ENCODE peak calls at places on chromosomes 4 and X, in seven cellular contexts. L is heart left ventricle; D is CD4-positive, CD25-positive, alpha-beta regulatory T cell; C is CD8-positive, alpha-beta memory T cell; W is DND-41; J is stomach; Z is left ventricle myocardium inferior. T is an unnamed sample. For H3K9me3, the result is how much of the 10 kb centered on the place peaks cover.

GRCh38 chrX:85017721-85018120 is 14.0 kb downstream of the APOOL start:
- DNase-seq in C (no peak), J (no peak), L (no peak), W (no peak), Z (no peak), D (no peak), T (no peak)

GRCh38 chr4:42150653-42151567 is 1.5 kb downstream of the BEND4 start:
- DNase-seq in Z (no peak), W (no peak), C (no peak), D (no peak), L (no peak), J (no peak), T (no peak)

GRCh38 chr4:39044364-39044946 is 12.2 kb upstream of the TMEM156 start:
- DNase-seq in W (peak), C (peak), L (peak), D (peak), Z (peak), J (peak), T (peak)

GRCh38 chr4:152965614-152966013 is 29.5 kb downstream of the FHDC1 start:
- DNase-seq in L (no peak), Z (no peak), C (no peak), D (no peak), W (no peak), J (no peak), T (no peak)

GRCh38 chr4:37639551-37640293 is 46.5 kb downstream of the RELL1 start:
- DNase-seq in J (no peak), C (no peak), D (no peak), Z (no peak), L (no peak), W (no peak), T (no peak)

GRCh38 chrX:17373337-17373736 is 1.7 kb upstream of the NHS start:
- DNase-seq in D (no peak), W (no peak), Z (peak), J (no peak), L (peak), C (no peak), T (no peak)

GRCh38 chr4:844752-845232 is 18.9 kb upstream of the CPLX1 start:
- DNase-seq in W (no peak), L (no peak), Z (no peak), C (no peak), D (no peak), J (no peak), T (no peak)

GRCh38 chr4:53640576-53641459 is 49.5 kb upstream of the LNX1 start:
- DNase-seq in W (no peak), Z (no peak), J (peak), L (no peak), C (no peak), D (no peak), T (no peak)

GRCh38 chr4:41142946-41143720 is 71.2 kb downstream of the APBB2 start:
- DNase-seq in Z (peak), C (no peak), W (no peak), J (peak), L (peak), D (no peak), T (no peak)

GRCh38 chr4:144894525-144894924 is 203.5 kb downstream of the ANAPC10 start:
- DNase-seq in W (peak), D (no peak), C (no peak), L (peak), Z (no peak), J (no peak), T (no peak)

GRCh38 chr4:4383085-4383484 is 3.8 kb upstream of the NSG1 start:
- DNase-seq in C (no peak), Z (peak), L (peak), D (no peak), W (no peak), J (no peak), T (no peak)

GRCh38 chrX:108309144-108309543 is 129.1 kb downstream of the COL4A6 start:
- DNase-seq in L (no peak), C (no peak), J (no peak), Z (no peak), W (no peak), D (no peak), T (no peak)

GRCh38 chr4:8840006-8840793 is 31.4 kb downstream of the HMX1 start:
- DNase-seq in J (no peak), L (no peak), W (no peak), C (no peak), D (no peak), Z (no peak), T (peak)

GRCh38 chrX:145041486-145041885 is 205.8 kb upstream of the SPANXN1 start:
- DNase-seq in L (no peak), D (no peak), W (no peak), J (no peak), C (no peak), Z (no peak), T (no peak)
- H3K9me3 ChIP-seq in L (under half), D (under half), W (under half), J (under half), C (under half), Z (under half), T (under half)

DNA sequence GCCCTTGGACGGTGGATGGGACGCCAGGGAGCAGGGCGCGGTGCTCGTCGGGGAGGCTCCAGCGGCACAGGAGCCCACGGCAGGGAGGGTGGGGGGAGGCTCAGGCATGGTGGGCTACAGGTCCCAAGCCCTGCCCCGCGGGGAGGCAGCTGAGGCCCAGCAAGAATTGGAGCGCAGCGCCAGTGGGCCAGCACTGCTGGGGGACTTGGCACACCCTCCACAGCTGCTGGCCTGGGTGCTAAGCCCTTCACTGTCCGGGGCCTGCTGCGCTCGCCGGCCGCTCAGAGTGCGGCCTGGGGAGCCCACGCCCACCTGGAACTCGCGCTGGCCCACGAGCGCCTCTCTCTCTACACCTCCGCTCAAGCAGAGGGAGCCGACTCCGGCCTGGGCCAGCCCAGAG is 8.6 kb downstream of the CD38 start:
- DNase-seq in L (no peak), C (no peak), J (no peak), D (no peak), W (no peak), Z (no peak), T (no peak)
- H3K9me3 ChIP-seq in L (under half), C (under half), J (under half), D (under half), W (under half), Z (under half), T (under half)

GRCh38 chrX:82658492-82658891 is 849.6 kb upstream of the POU3F4 start:
- DNase-seq in L (no peak), Z (no peak), D (no peak), C (no peak), W (no peak), J (no peak), T (no peak)
- H3K9me3 ChIP-seq in L (under half), Z (under half), D (under half), C (under half), W (under half), J (under half), T (under half)

DNA sequence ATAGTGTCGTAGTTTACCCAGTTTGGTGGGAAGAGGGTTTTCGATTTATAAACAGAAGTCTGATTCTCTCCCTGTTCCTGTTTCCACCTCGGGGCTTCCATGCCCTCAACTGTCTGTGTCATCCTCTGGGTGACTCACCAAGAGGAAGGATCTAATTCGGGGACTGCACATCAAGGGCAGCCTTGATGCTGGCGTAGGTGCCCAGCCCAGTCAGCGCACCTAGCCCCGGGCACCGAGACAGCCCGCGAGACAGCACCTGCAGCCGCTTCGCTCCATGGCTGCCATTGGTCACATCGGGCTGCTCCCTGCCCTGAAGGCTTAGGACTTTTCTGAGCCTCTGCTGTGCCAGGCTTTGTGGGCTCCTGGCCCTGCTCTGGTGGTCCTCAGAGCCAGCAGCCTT is 7.8 kb downstream of the ABCD1 start:
- DNase-seq in J (no peak), D (no peak), L (no peak), W (no peak), C (no peak), Z (no peak), T (no peak)
- H3K9me3 ChIP-seq in J (under half), D (under half), L (under half), W (under half), C (under half), Z (under half), T (under half)

T was measured in T-helper 17 cell.